ENCODE peak calls at places on chromosomes 5 and 9, in nine cellular contexts. C is A549, I is heart left ventricle, Y is fibroblast of lung, V is GM23248, U is K562, F is mesendoderm, N is coronary artery, T is GM12878. B is an unnamed sample.

GRCh38 chr5:173303878-173304590 is 24.2 kb downstream of the STC2 start:
- DNase-seq in U (peak), C (no peak), T (no peak), N (no peak), I (no peak), V (peak), F (peak), Y (peak), B (no peak)

GRCh38 chr5:16456103-16456832 is 9.3 kb downstream of the ZNF622 start:
- DNase-seq in V (peak), I (no peak), Y (peak), C (peak), N (no peak), T (no peak), F (peak), U (peak), B (peak)

GRCh38 chr5:18394154-18394804 is 760.0 kb downstream of the TAF11L14 start:
- DNase-seq in T (no peak), U (peak), C (peak), I (no peak), V (peak), N (no peak), Y (peak), F (peak), B (peak)

GRCh38 chr5:127337876-127338275 is 47.3 kb downstream of the MEGF10 start:
- DNase-seq in N (no peak), I (no peak), Y (no peak), F (no peak), V (no peak), C (no peak), U (no peak), T (no peak), B (no peak)

GRCh38 chr9:112443200-112443599 is 43.4 kb upstream of the KIAA1958 start:
- DNase-seq in V (peak), I (no peak), F (peak), Y (peak), T (no peak), U (peak), N (no peak), C (no peak), B (no peak)

GRCh38 chr9:119556129-119556875 is 187.1 kb upstream of the BRINP1 start:
- DNase-seq in T (no peak), F (peak), N (peak), C (peak), I (peak), Y (peak), U (peak), V (peak), B (peak)

GRCh38 chr9:36041491-36041890 is 4.8 kb downstream of the RECK start:
- DNase-seq in V (peak), U (no peak), I (no peak), F (no peak), N (no peak), Y (no peak), C (no peak), T (no peak), B (no peak)

GRCh38 chr5:142428036-142428772 is 103.4 kb upstream of the SPRY4 start:
- DNase-seq in N (no peak), Y (no peak), V (no peak), U (no peak), F (no peak), T (no peak), C (no peak), I (no peak), B (no peak)

GRCh38 chr5:101517795-101518194 is 614.7 kb upstream of the ST8SIA4 start:
- DNase-seq in U (no peak), N (no peak), C (no peak), Y (no peak), F (no peak), I (no peak), T (no peak), V (no peak), B (no peak)

GRCh38 chr5:69007726-69008368 is 86.0 kb upstream of the SLC30A5 start:
- DNase-seq in V (peak), C (peak), Y (peak), U (peak), F (peak), I (peak), N (no peak), T (peak), B (peak)

GRCh38 chr9:33320568-33321261 is 30.4 kb downstream of the NFX1 start:
- DNase-seq in U (no peak), F (no peak), C (peak), I (no peak), N (no peak), T (no peak), V (peak), Y (peak), B (no peak)
- H3K27ac ChIP-seq in U (no peak), F (no peak), C (peak), I (peak), N (no peak), T (no peak), V (peak), Y (peak), B (no peak)

GRCh38 chr5:90410178-90410762 is 714 bp upstream of the CETN3 start:
- DNase-seq in I (no peak), U (peak), C (no peak), N (no peak), Y (no peak), T (no peak), V (peak), F (no peak), B (no peak)
- H3K27ac ChIP-seq in I (peak), U (peak), C (peak), N (peak), Y (peak), T (peak), V (peak), F (peak), B (peak)

GRCh38 chr5:154740957-154741356 is 14.2 kb upstream of the LARP1 start:
- DNase-seq in V (peak), Y (peak), N (no peak), C (no peak), T (no peak), F (no peak), I (no peak), U (peak), B (peak)
- H3K27ac ChIP-seq in V (peak), Y (no peak), N (no peak), C (no peak), T (no peak), F (no peak), I (peak), U (no peak), B (no peak)

DNA sequence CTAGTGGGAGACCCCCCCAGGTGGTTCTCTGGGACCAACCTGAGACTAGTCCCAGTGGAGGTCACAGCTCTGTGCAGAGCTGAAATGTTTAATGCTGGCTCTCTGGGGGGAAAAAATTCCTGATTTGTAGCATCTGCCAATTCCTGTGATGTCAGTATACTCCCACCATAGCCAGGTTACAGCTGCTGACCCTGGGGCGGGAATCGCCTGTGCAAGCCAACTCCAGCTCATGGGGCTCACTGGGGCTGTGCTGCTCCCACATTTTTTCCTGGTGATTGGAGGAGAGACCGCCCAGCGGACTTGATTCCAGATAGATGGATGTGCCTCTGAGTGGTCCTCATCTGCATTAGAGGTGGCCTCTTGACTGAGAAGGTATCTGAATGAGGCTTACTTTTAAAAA is 47.7 kb upstream of the NCS1 start:
- DNase-seq in C (no peak), V (no peak), I (no peak), Y (no peak), U (no peak), F (no peak), N (no peak), T (no peak), B (no peak)
- H3K27ac ChIP-seq in C (no peak), V (no peak), I (no peak), Y (no peak), U (no peak), F (no peak), N (no peak), T (no peak), B (no peak)

GRCh38 chr9:133119039-133119438 is 2.0 kb downstream of the RALGDS start:
- DNase-seq in N (no peak), U (no peak), V (peak), Y (no peak), C (no peak), I (peak), F (no peak), T (no peak), B (peak)
- H3K27ac ChIP-seq in N (no peak), U (no peak), V (no peak), Y (no peak), C (no peak), I (peak), F (no peak), T (no peak), B (peak)

B was measured in substantia nigra.